ENCODE peak calls at places on chromosomes 16 and 17, in six cellular contexts. One of them, this sample, is unnamed.

GRCh38 chr17:76382803-76383644 is 1.4 kb upstream of the SPHK1 start:
- DNase-seq in sigmoid colon: no peak
- DNase-seq in gastrocnemius medialis: no peak
- DNase-seq in cardiac muscle cell: peak; percentile 63
- DNase-seq in heart right ventricle: peak; percentile 38
- DNase-seq in CD4-positive, alpha-beta T cell: peak; percentile 65
- DNase-seq in this sample: peak; percentile 52

GRCh38 chr17:62178579-62178978 is 113.5 kb upstream of the MED13 start:
- DNase-seq in sigmoid colon: no peak
- DNase-seq in gastrocnemius medialis: no peak
- DNase-seq in cardiac muscle cell: no peak
- DNase-seq in heart right ventricle: no peak
- DNase-seq in CD4-positive, alpha-beta T cell: no peak
- DNase-seq in this sample: no peak

GRCh38 chr16:89038811-89039735 is 54.6 kb upstream of the ACSF3 start:
- DNase-seq in sigmoid colon: no peak
- DNase-seq in gastrocnemius medialis: no peak
- DNase-seq in cardiac muscle cell: no peak
- DNase-seq in heart right ventricle: no peak
- DNase-seq in CD4-positive, alpha-beta T cell: no peak
- DNase-seq in this sample: no peak

GRCh38 chr17:76307299-76307965 is 644 bp downstream of the QRICH2 start:
- DNase-seq in sigmoid colon: peak; percentile 60
- DNase-seq in gastrocnemius medialis: no peak
- DNase-seq in cardiac muscle cell: no peak
- DNase-seq in heart right ventricle: no peak
- DNase-seq in CD4-positive, alpha-beta T cell: no peak
- DNase-seq in this sample: no peak

GRCh38 chr17:49469831-49470568 is 25.1 kb upstream of the NGFR start:
- DNase-seq in sigmoid colon: no peak
- DNase-seq in gastrocnemius medialis: no peak
- DNase-seq in cardiac muscle cell: peak; percentile 60
- DNase-seq in heart right ventricle: no peak
- DNase-seq in CD4-positive, alpha-beta T cell: no peak
- DNase-seq in this sample: no peak

GRCh38 chr17:9766970-9767369 is 24.4 kb downstream of the DHRS7C start:
- DNase-seq in sigmoid colon: no peak
- DNase-seq in gastrocnemius medialis: no peak
- DNase-seq in cardiac muscle cell: no peak
- DNase-seq in heart right ventricle: peak; percentile 24
- DNase-seq in CD4-positive, alpha-beta T cell: no peak
- DNase-seq in this sample: no peak

GRCh38 chr16:65617421-65617820 is 495.6 kb upstream of the CDH11 start:
- DNase-seq in sigmoid colon: no peak
- DNase-seq in gastrocnemius medialis: no peak
- DNase-seq in cardiac muscle cell: no peak
- DNase-seq in heart right ventricle: no peak
- DNase-seq in CD4-positive, alpha-beta T cell: no peak
- DNase-seq in this sample: no peak

GRCh38 chr17:70787721-70788120 is 618.4 kb downstream of the KCNJ2 start:
- DNase-seq in sigmoid colon: no peak
- DNase-seq in gastrocnemius medialis: no peak
- DNase-seq in cardiac muscle cell: no peak
- DNase-seq in heart right ventricle: no peak
- DNase-seq in CD4-positive, alpha-beta T cell: no peak
- DNase-seq in this sample: no peak

GRCh38 chr17:83191388-83192160 is 112.2 kb downstream of the METRNL start:
- DNase-seq in sigmoid colon: peak; percentile 50
- DNase-seq in gastrocnemius medialis: peak; percentile 1
- DNase-seq in cardiac muscle cell: no peak
- DNase-seq in heart right ventricle: no peak
- DNase-seq in CD4-positive, alpha-beta T cell: peak; percentile 25
- DNase-seq in this sample: no peak

GRCh38 chr16:11168386-11169065 is 87.5 kb downstream of the SOCS1 start:
- DNase-seq in sigmoid colon: no peak
- DNase-seq in gastrocnemius medialis: no peak
- DNase-seq in cardiac muscle cell: no peak
- DNase-seq in heart right ventricle: peak; percentile 37
- DNase-seq in CD4-positive, alpha-beta T cell: no peak
- DNase-seq in this sample: no peak

GRCh38 chr17:79045001-79045729 is 21.2 kb downstream of the C1QTNF1 start:
- DNase-seq in sigmoid colon: peak; percentile 61
- DNase-seq in gastrocnemius medialis: no peak
- DNase-seq in cardiac muscle cell: no peak
- DNase-seq in heart right ventricle: no peak
- DNase-seq in CD4-positive, alpha-beta T cell: no peak
- DNase-seq in this sample: no peak

GRCh38 chr17:40099627-40100418 is 566 bp downstream of the NR1D1 start:
- DNase-seq in sigmoid colon: no peak
- DNase-seq in gastrocnemius medialis: no peak
- DNase-seq in cardiac muscle cell: no peak
- DNase-seq in heart right ventricle: no peak
- DNase-seq in CD4-positive, alpha-beta T cell: no peak
- DNase-seq in this sample: peak; percentile 27

GRCh38 chr17:48472485-48473281 is 42.7 kb upstream of the SKAP1 start:
- DNase-seq in sigmoid colon: no peak
- DNase-seq in gastrocnemius medialis: no peak
- DNase-seq in cardiac muscle cell: peak; percentile 52
- DNase-seq in heart right ventricle: no peak
- DNase-seq in CD4-positive, alpha-beta T cell: no peak
- DNase-seq in this sample: peak; percentile 72

GRCh38 chr16:66300501-66300900 is 66.0 kb upstream of the CDH5 start:
- DNase-seq in sigmoid colon: peak; percentile 15
- DNase-seq in gastrocnemius medialis: no peak
- DNase-seq in cardiac muscle cell: no peak
- DNase-seq in heart right ventricle: no peak
- DNase-seq in CD4-positive, alpha-beta T cell: no peak
- DNase-seq in this sample: no peak

GRCh38 chr17:80899402-80900268 is 92.0 kb upstream of the CHMP6 start:
- DNase-seq in sigmoid colon: no peak
- DNase-seq in gastrocnemius medialis: no peak
- DNase-seq in cardiac muscle cell: peak; percentile 71
- DNase-seq in heart right ventricle: no peak
- DNase-seq in CD4-positive, alpha-beta T cell: peak; percentile 83
- DNase-seq in this sample: peak; percentile 9

GRCh38 chr17:49995055-49995738 is at the start of gene DLX3:
- DNase-seq in sigmoid colon: peak; percentile 86
- DNase-seq in gastrocnemius medialis: no peak
- DNase-seq in cardiac muscle cell: peak; percentile 90
- DNase-seq in heart right ventricle: peak; percentile 64
- DNase-seq in CD4-positive, alpha-beta T cell: no peak
- DNase-seq in this sample: peak; percentile 94

GRCh38 chr16:69286941-69287713 is 24.0 kb upstream of the VPS4A start:
- DNase-seq in sigmoid colon: peak; percentile 81
- DNase-seq in gastrocnemius medialis: peak; percentile 76
- DNase-seq in cardiac muscle cell: peak; percentile 78
- DNase-seq in heart right ventricle: peak; percentile 54
- DNase-seq in CD4-positive, alpha-beta T cell: no peak
- DNase-seq in this sample: peak; percentile 30

GRCh38 chr17:13727441-13728171 is 125.9 kb upstream of the HS3ST3A1 start:
- DNase-seq in sigmoid colon: no peak
- DNase-seq in gastrocnemius medialis: no peak
- DNase-seq in cardiac muscle cell: no peak
- DNase-seq in heart right ventricle: no peak
- DNase-seq in CD4-positive, alpha-beta T cell: no peak
- DNase-seq in this sample: no peak

GRCh38 chr17:40558651-40559015 is 6.6 kb downstream of the CCR7 start:
- DNase-seq in sigmoid colon: no peak
- DNase-seq in gastrocnemius medialis: no peak
- DNase-seq in cardiac muscle cell: no peak
- DNase-seq in heart right ventricle: no peak
- DNase-seq in CD4-positive, alpha-beta T cell: no peak
- DNase-seq in this sample: no peak

GRCh38 chr17:80881321-80881720 is 110.3 kb upstream of the CHMP6 start:
- DNase-seq in sigmoid colon: peak; percentile 35
- DNase-seq in gastrocnemius medialis: no peak
- DNase-seq in cardiac muscle cell: no peak
- DNase-seq in heart right ventricle: no peak
- DNase-seq in CD4-positive, alpha-beta T cell: no peak
- DNase-seq in this sample: no peak

GRCh38 chr17:34961093-34961911 is at the start of the genes CCT6B and ZNF830:
- DNase-seq in sigmoid colon: peak; percentile 97
- DNase-seq in gastrocnemius medialis: peak; percentile 86
- DNase-seq in cardiac muscle cell: peak; percentile 96
- DNase-seq in heart right ventricle: peak; percentile 94
- DNase-seq in CD4-positive, alpha-beta T cell: peak; percentile 87
- DNase-seq in this sample: peak; percentile 92

GRCh38 chr17:35713069-35713728 is 18.2 kb upstream of the RASL10B start:
- DNase-seq in sigmoid colon: no peak
- DNase-seq in gastrocnemius medialis: peak; percentile 22
- DNase-seq in cardiac muscle cell: peak; percentile 86
- DNase-seq in heart right ventricle: peak; percentile 51
- DNase-seq in CD4-positive, alpha-beta T cell: no peak
- DNase-seq in this sample: no peak

GRCh38 chr16:970766-971581 is at the start of gene LMF1:
- DNase-seq in sigmoid colon: peak; percentile 97
- DNase-seq in gastrocnemius medialis: peak; percentile 84
- DNase-seq in cardiac muscle cell: peak; percentile 92
- DNase-seq in heart right ventricle: peak; percentile 92
- DNase-seq in CD4-positive, alpha-beta T cell: peak; percentile 100
- DNase-seq in this sample: peak; percentile 90
- H3K27ac ChIP-seq in sigmoid colon: peak within 1 kb of the TSS; percentile 83
- H3K27ac ChIP-seq in gastrocnemius medialis: peak within 1 kb of the TSS; percentile 88
- H3K27ac ChIP-seq in cardiac muscle cell: peak within 1 kb of the TSS; percentile 67
- H3K27ac ChIP-seq in heart right ventricle: peak within 1 kb of the TSS; percentile 80
- H3K27ac ChIP-seq in CD4-positive, alpha-beta T cell: peak within 1 kb of the TSS; percentile 53
- H3K27ac ChIP-seq in this sample: peak within 1 kb of the TSS; percentile 71

GRCh38 chr16:27883576-27883975 is 179.9 kb downstream of the GSG1L start:
- DNase-seq in sigmoid colon: no peak
- DNase-seq in gastrocnemius medialis: no peak
- DNase-seq in cardiac muscle cell: no peak
- DNase-seq in heart right ventricle: no peak
- DNase-seq in CD4-positive, alpha-beta T cell: no peak
- DNase-seq in this sample: no peak
- H3K27ac ChIP-seq in sigmoid colon: no peak overlapping the region
- H3K27ac ChIP-seq in gastrocnemius medialis: no peak overlapping the region
- H3K27ac ChIP-seq in cardiac muscle cell: no peak overlapping the region
- H3K27ac ChIP-seq in heart right ventricle: no peak overlapping the region
- H3K27ac ChIP-seq in CD4-positive, alpha-beta T cell: no peak overlapping the region
- H3K27ac ChIP-seq in this sample: no peak overlapping the region

GRCh38 chr17:63440127-63440769 is 5.9 kb downstream of the CYB561 start:
- DNase-seq in sigmoid colon: no peak
- DNase-seq in gastrocnemius medialis: no peak
- DNase-seq in cardiac muscle cell: no peak
- DNase-seq in heart right ventricle: no peak
- DNase-seq in CD4-positive, alpha-beta T cell: peak; percentile 47
- DNase-seq in this sample: no peak
- H3K27ac ChIP-seq in sigmoid colon: peak overlapping the region; percentile 10
- H3K27ac ChIP-seq in gastrocnemius medialis: peak overlapping the region; percentile 36
- H3K27ac ChIP-seq in cardiac muscle cell: no peak overlapping the region
- H3K27ac ChIP-seq in heart right ventricle: peak overlapping the region; percentile 69
- H3K27ac ChIP-seq in CD4-positive, alpha-beta T cell: peak overlapping the region; percentile 40
- H3K27ac ChIP-seq in this sample: peak overlapping the region; percentile 58

DNA sequence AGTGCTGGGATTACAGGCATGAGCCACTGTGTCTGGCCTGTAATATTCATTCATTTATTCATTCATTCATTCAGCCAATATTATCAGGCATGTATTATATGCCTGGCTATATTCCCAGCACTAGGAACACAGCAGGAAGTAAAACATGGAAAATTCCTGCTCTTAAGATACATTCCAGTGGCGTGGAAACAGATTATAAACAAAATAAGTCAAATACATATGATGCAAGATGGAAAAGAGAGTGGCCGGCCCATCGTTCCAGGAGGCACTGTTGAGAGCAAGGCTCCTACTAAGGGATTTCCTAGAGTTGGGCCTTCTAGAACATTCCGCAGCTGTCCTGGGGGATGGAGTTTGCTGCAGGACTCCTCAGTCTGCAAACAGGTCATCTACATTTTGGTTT is 17.7 kb downstream of the ADCY9 start:
- DNase-seq in sigmoid colon: no peak
- DNase-seq in gastrocnemius medialis: no peak
- DNase-seq in cardiac muscle cell: no peak
- DNase-seq in heart right ventricle: no peak
- DNase-seq in CD4-positive, alpha-beta T cell: no peak
- DNase-seq in this sample: no peak
- H3K27ac ChIP-seq in sigmoid colon: no peak overlapping the region
- H3K27ac ChIP-seq in gastrocnemius medialis: no peak overlapping the region
- H3K27ac ChIP-seq in cardiac muscle cell: no peak overlapping the region
- H3K27ac ChIP-seq in heart right ventricle: no peak overlapping the region
- H3K27ac ChIP-seq in CD4-positive, alpha-beta T cell: no peak overlapping the region
- H3K27ac ChIP-seq in this sample: peak overlapping the region; percentile 40

DNA sequence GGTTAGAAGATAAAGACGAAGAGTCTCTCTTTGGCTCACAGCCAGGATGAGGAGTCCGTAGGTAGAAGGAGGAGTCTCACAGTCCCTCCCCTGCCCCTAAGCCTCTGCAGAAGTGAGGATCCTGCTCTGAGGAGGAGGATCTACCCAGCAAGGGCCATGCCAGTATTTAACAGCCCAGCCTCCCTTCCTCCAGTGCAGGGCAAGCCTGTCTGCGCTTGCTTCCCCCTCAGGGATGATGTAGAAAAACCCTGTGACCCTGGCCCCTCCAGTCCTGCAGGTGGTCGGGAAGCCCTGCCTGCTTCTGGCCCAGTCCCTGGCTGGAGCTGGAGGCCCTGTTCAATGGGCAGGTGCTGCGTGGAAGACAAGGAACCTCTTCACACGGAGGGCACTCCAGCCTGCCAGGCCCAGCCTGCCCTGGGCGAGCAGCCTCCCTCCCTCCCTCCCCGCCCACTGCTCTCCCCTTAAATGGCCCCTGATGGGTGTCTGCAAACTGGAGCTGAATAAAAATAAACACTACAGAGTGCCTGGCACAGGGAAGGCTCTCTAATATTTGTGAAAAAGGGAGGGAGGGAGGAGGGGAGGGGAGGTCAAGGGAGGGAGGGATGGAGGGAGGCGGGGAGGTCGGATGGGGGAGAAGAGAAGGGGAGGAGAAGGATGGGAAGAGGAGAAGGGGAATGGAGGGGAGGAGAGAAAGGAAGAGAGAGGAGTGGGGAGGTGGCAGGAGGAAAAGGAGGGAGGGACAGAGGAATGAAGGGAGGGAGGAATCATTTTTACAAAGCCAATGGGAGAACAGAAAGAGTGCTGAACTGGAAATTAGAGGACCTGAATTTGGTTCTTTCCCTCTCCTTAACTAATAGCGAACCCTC is 222.9 kb upstream of the TNRC6C start:
- DNase-seq in sigmoid colon: peak; percentile 83
- DNase-seq in gastrocnemius medialis: no peak
- DNase-seq in cardiac muscle cell: peak; percentile 42
- DNase-seq in heart right ventricle: peak; percentile 78
- DNase-seq in CD4-positive, alpha-beta T cell: no peak
- DNase-seq in this sample: peak; percentile 90
- H3K27ac ChIP-seq in sigmoid colon: peak overlapping the region; percentile 90
- H3K27ac ChIP-seq in gastrocnemius medialis: peak overlapping the region; percentile 74
- H3K27ac ChIP-seq in cardiac muscle cell: peak overlapping the region; percentile 49
- H3K27ac ChIP-seq in heart right ventricle: peak overlapping the region; percentile 78
- H3K27ac ChIP-seq in CD4-positive, alpha-beta T cell: no peak overlapping the region
- H3K27ac ChIP-seq in this sample: peak overlapping the region; percentile 89

DNA sequence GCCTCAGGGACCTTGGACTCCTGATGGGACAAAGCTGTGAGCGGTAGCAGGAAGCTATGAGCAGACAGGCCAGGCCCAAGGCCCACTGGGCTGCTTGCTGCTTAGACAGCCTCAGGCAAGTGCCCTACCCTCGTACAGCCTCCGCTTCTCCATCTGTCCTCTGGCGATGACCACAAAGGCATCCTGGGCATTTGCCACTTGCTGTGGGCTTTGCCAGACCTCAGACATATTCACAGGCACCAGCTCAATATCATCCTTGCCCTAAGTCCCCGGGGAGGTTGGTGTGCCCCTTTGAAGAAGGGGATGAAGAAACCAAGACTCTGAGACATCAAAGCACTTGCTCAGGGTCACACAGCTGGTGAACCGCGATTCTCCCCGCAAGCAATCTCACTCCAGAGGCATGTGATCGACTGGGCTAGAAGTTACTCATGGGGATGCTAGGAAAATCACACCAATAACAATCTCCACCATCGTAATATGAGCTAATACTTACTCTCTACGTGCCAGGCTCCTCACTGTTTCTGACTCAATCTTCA is 21.7 kb downstream of the PPL start:
- DNase-seq in sigmoid colon: peak; percentile 60
- DNase-seq in gastrocnemius medialis: no peak
- DNase-seq in cardiac muscle cell: no peak
- DNase-seq in heart right ventricle: no peak
- DNase-seq in CD4-positive, alpha-beta T cell: no peak
- DNase-seq in this sample: no peak
- H3K27ac ChIP-seq in sigmoid colon: no peak overlapping the region
- H3K27ac ChIP-seq in gastrocnemius medialis: no peak overlapping the region
- H3K27ac ChIP-seq in cardiac muscle cell: no peak overlapping the region
- H3K27ac ChIP-seq in heart right ventricle: no peak overlapping the region
- H3K27ac ChIP-seq in CD4-positive, alpha-beta T cell: no peak overlapping the region
- H3K27ac ChIP-seq in this sample: no peak overlapping the region

This sample was measured in thyroid gland.